ENCODE peak calls at places on chromosomes 3 and 15, in four cellular contexts. W, B, Q and I are unnamed samples.

GRCh38 chr15:32671339-32672325 is 30.1 kb downstream of the SCG5 start:
- DNase-seq in W (no peak), B (no peak), Q (no peak), I (no peak)

GRCh38 chr3:120795959-120796358 is 53.4 kb downstream of the GTF2E1 start:
- DNase-seq in W (no peak), B (peak), Q (no peak), I (no peak)

GRCh38 chr3:89368846-89369245 is 261.4 kb downstream of the EPHA3 start:
- DNase-seq in W (no peak), B (no peak), Q (no peak), I (no peak)

GRCh38 chr3:124269619-124270018 is 277.7 kb upstream of the ROPN1 start:
- DNase-seq in W (no peak), B (no peak), Q (no peak), I (no peak)

GRCh38 chr15:63233667-63234419 is 43.6 kb upstream of the APH1B start:
- DNase-seq in W (no peak), B (peak), Q (no peak), I (no peak)

GRCh38 chr3:46427929-46428833 is 21.1 kb downstream of the CCRL2 start:
- DNase-seq in W (no peak), B (no peak), Q (no peak), I (no peak)

GRCh38 chr15:99015677-99016568 is 8.3 kb upstream of the PGPEP1L start:
- DNase-seq in W (peak), B (peak), Q (peak), I (no peak)

GRCh38 chr15:81642451-81642990 is 268.5 kb upstream of the TMC3 start:
- DNase-seq in W (no peak), B (no peak), Q (no peak), I (no peak)

GRCh38 chr15:75732809-75733451 is 20.3 kb upstream of the CSPG4 start:
- DNase-seq in W (peak), B (peak), Q (peak), I (peak)

GRCh38 chr3:62415312-62415791 is 42.0 kb upstream of the FEZF2 start:
- DNase-seq in W (peak), B (no peak), Q (no peak), I (no peak)

GRCh38 chr15:33242165-33242564 is 47.7 kb upstream of the FMN1 start:
- DNase-seq in W (no peak), B (peak), Q (peak), I (no peak)

GRCh38 chr3:71537211-71537611 is 46.3 kb downstream of the FOXP1 start:
- DNase-seq in W (no peak), B (peak), Q (peak), I (no peak)

GRCh38 chr3:158801200-158801599 is 654 bp upstream of the MFSD1 start:
- DNase-seq in W (no peak), B (no peak), Q (no peak), I (peak)

GRCh38 chr15:98983333-98983732 is 24.3 kb downstream of the PGPEP1L start:
- DNase-seq in W (no peak), B (peak), Q (no peak), I (no peak)

GRCh38 chr3:8845641-8846040 is 76.2 kb upstream of the OXTR start:
- DNase-seq in W (no peak), B (peak), Q (no peak), I (no peak)

GRCh38 chr3:27927882-27928281 is 205.8 kb upstream of the EOMES start:
- DNase-seq in W (no peak), B (no peak), Q (no peak), I (no peak)

GRCh38 chr15:58923696-58924300 is 9.7 kb downstream of the SLTM start:
- DNase-seq in W (no peak), B (no peak), Q (no peak), I (no peak)
- TF ChIP-seq CTCF in W (no peak), B (no peak), Q (no peak), I (no peak)

GRCh38 chr3:77506384-77506783 is 466.5 kb downstream of the ROBO2 start:
- DNase-seq in W (no peak), B (no peak), Q (no peak), I (no peak)
- TF ChIP-seq CTCF in W (no peak), B (no peak), Q (no peak), I (no peak)

DNA sequence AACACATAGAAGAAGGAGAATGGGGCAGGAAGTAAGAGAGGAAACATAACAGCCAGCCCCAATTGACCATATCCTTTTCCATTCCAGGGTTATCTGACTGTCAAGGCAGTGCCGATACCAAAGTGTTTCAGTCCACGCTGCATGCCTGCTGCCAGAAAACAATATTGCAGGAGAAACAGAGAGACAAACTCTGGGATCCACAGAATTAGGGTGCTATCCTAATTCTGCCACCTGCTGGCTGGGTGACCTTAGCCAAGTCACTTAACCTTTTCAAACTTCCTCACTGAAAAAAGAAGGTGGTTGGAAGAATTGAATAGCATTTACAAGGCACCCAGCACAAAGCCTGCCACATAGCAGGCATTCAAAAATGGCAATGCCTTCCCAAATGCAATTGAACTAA is 32.0 kb downstream of the GLB1 start:
- DNase-seq in W (no peak), B (peak), Q (no peak), I (no peak)
- TF ChIP-seq CTCF in W (no peak), B (peak), Q (no peak), I (no peak)

DNA sequence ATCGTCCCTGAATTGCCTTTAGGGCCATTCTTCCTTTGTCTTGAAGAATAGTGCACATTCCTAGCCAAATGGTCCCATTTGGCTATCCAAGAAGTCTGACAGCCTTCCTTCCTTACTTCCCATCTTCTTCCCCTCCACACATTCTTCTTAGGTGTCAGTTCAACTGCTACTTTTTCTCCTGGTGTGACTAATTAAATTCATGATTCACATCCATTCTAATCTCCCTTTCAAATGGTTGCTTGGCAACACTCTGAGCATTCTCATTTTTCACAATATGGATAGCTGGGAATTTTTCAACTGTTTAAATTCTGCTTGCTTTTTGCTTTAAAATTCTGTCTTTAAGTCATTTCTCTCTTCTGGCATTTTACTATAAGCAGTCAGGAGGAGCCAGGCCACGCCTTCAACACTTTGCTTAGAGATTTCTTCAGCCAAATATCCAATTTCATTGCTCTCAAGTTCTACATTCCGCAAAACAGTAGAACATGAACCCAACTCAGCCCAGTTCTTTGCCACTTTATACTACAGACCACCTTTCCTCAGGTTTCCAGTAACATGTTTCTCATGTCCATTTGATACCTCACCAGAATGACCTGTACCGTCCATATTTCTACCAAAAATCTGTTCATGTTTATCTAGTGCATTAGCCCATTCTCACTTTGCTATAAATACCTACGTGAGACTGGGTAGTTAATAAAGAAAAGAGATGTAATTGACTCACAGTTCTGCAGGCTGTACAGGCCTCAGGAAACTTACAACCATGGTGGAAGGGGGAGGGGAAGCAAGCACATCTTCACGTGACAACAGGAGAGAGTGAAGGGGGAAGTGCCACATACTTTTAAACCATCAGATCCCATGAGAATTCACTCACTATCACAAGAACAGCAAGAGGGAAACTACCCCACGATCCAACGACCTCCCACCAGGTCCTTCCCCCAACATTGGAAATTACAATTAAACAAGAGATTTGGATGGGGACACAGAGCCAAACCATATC is 31.9 kb upstream of the MCF2L2 start:
- DNase-seq in W (no peak), B (no peak), Q (no peak), I (no peak)
- TF ChIP-seq CTCF in W (no peak), B (no peak), Q (no peak), I (no peak)

GRCh38 chr15:42069025-42069424 is 25.3 kb downstream of the PLA2G4D start:
- DNase-seq in W (no peak), B (no peak), Q (no peak), I (no peak)
- TF ChIP-seq CTCF in W (no peak), B (no peak), Q (no peak), I (no peak)

DNA sequence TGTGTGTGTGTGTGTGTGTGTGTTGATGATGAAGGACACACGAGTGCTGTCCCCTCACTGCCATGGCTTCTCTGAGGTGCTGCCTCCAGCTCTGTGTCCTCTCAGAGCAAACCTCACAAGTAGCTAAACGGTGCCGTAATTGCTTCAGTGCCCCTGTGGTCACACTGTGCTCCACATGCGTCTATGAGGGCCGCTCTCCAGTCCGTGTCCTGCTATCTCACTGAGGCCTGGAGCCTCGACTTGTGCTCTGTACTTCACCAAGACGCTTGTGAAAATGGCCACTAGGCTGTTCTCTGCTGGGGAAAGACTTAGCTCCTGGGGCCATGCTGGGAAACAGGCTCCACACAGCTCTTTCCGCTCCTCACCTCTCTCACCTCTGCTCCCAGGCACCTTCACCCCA is 65.4 kb upstream of the CGNL1 start:
- DNase-seq in W (no peak), B (no peak), Q (no peak), I (no peak)
- TF ChIP-seq CTCF in W (no peak), B (no peak), Q (no peak), I (no peak)

GRCh38 chr3:42532229-42532628 is 29.8 kb downstream of the VIPR1 start:
- DNase-seq in W (no peak), B (no peak), Q (no peak), I (no peak)

GRCh38 chr3:42533161-42533897 is 30.9 kb downstream of the VIPR1 start:
- DNase-seq in W (no peak), B (no peak), Q (no peak), I (no peak)

GRCh38 chr3:42537350-42537749 is 34.9 kb downstream of the VIPR1 start:
- DNase-seq in W (no peak), B (no peak), Q (no peak), I (no peak)

GRCh38 chr3:42539871-42540714 is 37.6 kb downstream of the VIPR1 start:
- DNase-seq in W (peak), B (peak), Q (peak), I (peak)

DNA sequence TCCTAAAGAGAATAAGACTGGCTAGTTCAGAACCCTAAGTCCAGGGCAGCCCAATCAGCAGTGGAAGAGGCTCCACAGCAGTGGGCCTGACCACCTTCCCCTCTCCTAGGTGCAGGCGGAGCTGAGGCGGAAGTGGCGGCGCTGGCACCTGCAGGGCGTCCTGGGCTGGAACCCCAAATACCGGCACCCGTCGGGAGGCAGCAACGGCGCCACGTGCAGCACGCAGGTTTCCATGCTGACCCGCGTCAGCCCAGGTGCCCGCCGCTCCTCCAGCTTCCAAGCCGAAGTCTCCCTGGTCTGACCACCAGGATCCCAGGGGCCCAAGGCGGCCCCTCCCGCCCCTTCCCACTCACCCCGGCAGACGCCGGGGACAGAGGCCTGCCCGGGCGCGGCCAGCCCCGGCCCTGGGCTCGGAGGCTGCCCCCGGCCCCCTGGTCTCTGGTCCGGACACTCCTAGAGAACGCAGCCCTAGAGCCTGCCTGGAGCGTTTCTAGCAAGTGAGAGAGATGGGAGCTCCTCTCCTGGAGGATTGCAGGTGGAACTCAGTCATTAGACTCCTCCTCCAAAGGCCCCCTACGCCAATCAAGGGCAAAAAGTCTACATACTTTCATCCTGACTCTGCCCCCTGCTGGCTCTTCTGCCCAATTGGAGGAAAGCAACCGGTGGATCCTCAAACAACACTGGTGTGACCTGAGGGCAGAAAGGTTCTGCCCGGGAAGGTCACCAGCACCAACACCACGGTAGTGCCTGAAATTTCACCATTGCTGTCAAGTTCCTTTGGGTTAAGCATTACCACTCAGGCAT is 33.7 kb downstream of the VIPR1 start:
- DNase-seq in W (no peak), B (peak), Q (peak), I (peak)
- TF ChIP-seq CTCF in W (peak), B (peak), Q (peak), I (peak)